ENCODE peak calls at places on chromosome 12, in five cellular contexts. One of them, this sample, is unnamed.

GRCh38 chr12:13093191-13093849 is 10.1 kb downstream of the GSG1 start:
- DNase-seq in stimulated activated naive CD4-positive, alpha-beta T cell: no peak
- DNase-seq in pancreas: no peak
- DNase-seq in LHCN-M2: peak
- DNase-seq in iPS-NIHi11: no peak
- DNase-seq in this sample: peak

GRCh38 chr12:28032811-28033537 is 60.4 kb upstream of the PTHLH start:
- DNase-seq in stimulated activated naive CD4-positive, alpha-beta T cell: no peak
- DNase-seq in pancreas: no peak
- DNase-seq in LHCN-M2: peak
- DNase-seq in iPS-NIHi11: no peak
- DNase-seq in this sample: no peak

GRCh38 chr12:39619660-39620433 is at the start of gene ABCD2:
- DNase-seq in stimulated activated naive CD4-positive, alpha-beta T cell: peak
- DNase-seq in pancreas: no peak
- DNase-seq in LHCN-M2: peak
- DNase-seq in iPS-NIHi11: peak
- DNase-seq in this sample: peak

GRCh38 chr12:6470375-6471163 is at the start of gene VAMP1:
- DNase-seq in stimulated activated naive CD4-positive, alpha-beta T cell: peak
- DNase-seq in pancreas: peak
- DNase-seq in LHCN-M2: peak
- DNase-seq in iPS-NIHi11: peak
- DNase-seq in this sample: peak

GRCh38 chr12:131351319-131352028 is 359.4 kb upstream of the SFSWAP start:
- DNase-seq in stimulated activated naive CD4-positive, alpha-beta T cell: no peak
- DNase-seq in pancreas: no peak
- DNase-seq in LHCN-M2: no peak
- DNase-seq in iPS-NIHi11: peak
- DNase-seq in this sample: peak

GRCh38 chr12:19140381-19141236 is 11.1 kb downstream of the PLEKHA5 start:
- DNase-seq in stimulated activated naive CD4-positive, alpha-beta T cell: no peak
- DNase-seq in pancreas: no peak
- DNase-seq in LHCN-M2: no peak
- DNase-seq in iPS-NIHi11: no peak
- DNase-seq in this sample: no peak

GRCh38 chr12:120713861-120714482 is 3.7 kb downstream of the UNC119B start:
- DNase-seq in stimulated activated naive CD4-positive, alpha-beta T cell: peak
- DNase-seq in pancreas: no peak
- DNase-seq in LHCN-M2: peak
- DNase-seq in iPS-NIHi11: peak
- DNase-seq in this sample: peak

GRCh38 chr12:117502633-117503032 is 141.2 kb upstream of the NOS1 start:
- DNase-seq in stimulated activated naive CD4-positive, alpha-beta T cell: no peak
- DNase-seq in pancreas: no peak
- DNase-seq in LHCN-M2: no peak
- DNase-seq in iPS-NIHi11: no peak
- DNase-seq in this sample: no peak

GRCh38 chr12:74791365-74791764 is 253.7 kb downstream of the ATXN7L3B start:
- DNase-seq in stimulated activated naive CD4-positive, alpha-beta T cell: no peak
- DNase-seq in pancreas: no peak
- DNase-seq in LHCN-M2: no peak
- DNase-seq in iPS-NIHi11: peak
- DNase-seq in this sample: no peak

GRCh38 chr12:118377891-118378470 is 1.6 kb downstream of the SUDS3 start:
- DNase-seq in stimulated activated naive CD4-positive, alpha-beta T cell: peak
- DNase-seq in pancreas: peak
- DNase-seq in LHCN-M2: peak
- DNase-seq in iPS-NIHi11: peak
- DNase-seq in this sample: peak

GRCh38 chr12:27052176-27052575 is 29.8 kb downstream of the MED21 start:
- DNase-seq in stimulated activated naive CD4-positive, alpha-beta T cell: no peak
- DNase-seq in pancreas: no peak
- DNase-seq in LHCN-M2: no peak
- DNase-seq in iPS-NIHi11: no peak
- DNase-seq in this sample: no peak

GRCh38 chr12:116878567-116879508 is 2.4 kb downstream of the HRK start:
- DNase-seq in stimulated activated naive CD4-positive, alpha-beta T cell: no peak
- DNase-seq in pancreas: peak
- DNase-seq in LHCN-M2: no peak
- DNase-seq in iPS-NIHi11: peak
- DNase-seq in this sample: no peak

GRCh38 chr12:19088576-19088975 is 41.0 kb upstream of the PLEKHA5 start:
- DNase-seq in stimulated activated naive CD4-positive, alpha-beta T cell: no peak
- DNase-seq in pancreas: no peak
- DNase-seq in LHCN-M2: no peak
- DNase-seq in iPS-NIHi11: no peak
- DNase-seq in this sample: no peak

GRCh38 chr12:26195250-26195640 is at the start of gene SSPN:
- DNase-seq in stimulated activated naive CD4-positive, alpha-beta T cell: no peak
- DNase-seq in pancreas: peak
- DNase-seq in LHCN-M2: peak
- DNase-seq in iPS-NIHi11: peak
- DNase-seq in this sample: peak

GRCh38 chr12:105033851-105034250 is 47.7 kb downstream of the NOPCHAP1 start:
- DNase-seq in stimulated activated naive CD4-positive, alpha-beta T cell: no peak
- DNase-seq in pancreas: no peak
- DNase-seq in LHCN-M2: no peak
- DNase-seq in iPS-NIHi11: no peak
- DNase-seq in this sample: no peak

GRCh38 chr12:123063535-123063934 is 83.1 kb downstream of the ARL6IP4 start:
- DNase-seq in stimulated activated naive CD4-positive, alpha-beta T cell: peak
- DNase-seq in pancreas: no peak
- DNase-seq in LHCN-M2: no peak
- DNase-seq in iPS-NIHi11: peak
- DNase-seq in this sample: peak

GRCh38 chr12:4037747-4038312 is 164.6 kb upstream of the PARP11 start:
- DNase-seq in stimulated activated naive CD4-positive, alpha-beta T cell: peak
- DNase-seq in pancreas: no peak
- DNase-seq in LHCN-M2: peak
- DNase-seq in iPS-NIHi11: peak
- DNase-seq in this sample: peak

GRCh38 chr12:42002563-42002962 is 142.1 kb downstream of the GXYLT1 start:
- DNase-seq in stimulated activated naive CD4-positive, alpha-beta T cell: no peak
- DNase-seq in pancreas: no peak
- DNase-seq in LHCN-M2: no peak
- DNase-seq in iPS-NIHi11: no peak
- DNase-seq in this sample: no peak

GRCh38 chr12:131105736-131106356 is 152.1 kb downstream of the ADGRD1 start:
- DNase-seq in stimulated activated naive CD4-positive, alpha-beta T cell: peak
- DNase-seq in pancreas: peak
- DNase-seq in LHCN-M2: no peak
- DNase-seq in iPS-NIHi11: no peak
- DNase-seq in this sample: no peak

GRCh38 chr12:14814082-14814481 is at the start of gene SMCO3:
- DNase-seq in stimulated activated naive CD4-positive, alpha-beta T cell: no peak
- DNase-seq in pancreas: no peak
- DNase-seq in LHCN-M2: no peak
- DNase-seq in iPS-NIHi11: no peak
- DNase-seq in this sample: no peak

GRCh38 chr12:47636908-47637780 is 68.7 kb downstream of the RPAP3 start:
- DNase-seq in stimulated activated naive CD4-positive, alpha-beta T cell: no peak
- DNase-seq in pancreas: no peak
- DNase-seq in LHCN-M2: no peak
- DNase-seq in iPS-NIHi11: peak
- DNase-seq in this sample: peak

GRCh38 chr12:32983968-32984367 is 87.4 kb upstream of the PKP2 start:
- DNase-seq in stimulated activated naive CD4-positive, alpha-beta T cell: no peak
- DNase-seq in pancreas: no peak
- DNase-seq in LHCN-M2: peak
- DNase-seq in iPS-NIHi11: peak
- DNase-seq in this sample: peak

GRCh38 chr12:19307451-19307850 is 131.8 kb upstream of the AEBP2 start:
- DNase-seq in stimulated activated naive CD4-positive, alpha-beta T cell: no peak
- DNase-seq in pancreas: no peak
- DNase-seq in LHCN-M2: no peak
- DNase-seq in iPS-NIHi11: no peak
- DNase-seq in this sample: no peak

GRCh38 chr12:68529466-68529865 is 81.2 kb upstream of the RAP1B start:
- DNase-seq in stimulated activated naive CD4-positive, alpha-beta T cell: no peak
- DNase-seq in pancreas: no peak
- DNase-seq in LHCN-M2: no peak
- DNase-seq in iPS-NIHi11: no peak
- DNase-seq in this sample: no peak

GRCh38 chr12:81167694-81168093 is 89.8 kb downstream of the ACSS3 start:
- DNase-seq in stimulated activated naive CD4-positive, alpha-beta T cell: no peak
- DNase-seq in pancreas: no peak
- DNase-seq in LHCN-M2: peak
- DNase-seq in iPS-NIHi11: no peak
- DNase-seq in this sample: peak

GRCh38 chr12:6938353-6939186 is 5.0 kb upstream of the RNU7-1 start:
- DNase-seq in stimulated activated naive CD4-positive, alpha-beta T cell: no peak
- DNase-seq in pancreas: no peak
- DNase-seq in LHCN-M2: no peak
- DNase-seq in iPS-NIHi11: no peak
- DNase-seq in this sample: no peak

GRCh38 chr12:113462117-113462774 is 9.4 kb downstream of the LHX5 start:
- DNase-seq in stimulated activated naive CD4-positive, alpha-beta T cell: peak
- DNase-seq in pancreas: peak
- DNase-seq in LHCN-M2: peak
- DNase-seq in iPS-NIHi11: peak
- DNase-seq in this sample: peak

GRCh38 chr12:51636581-51636980 is 45.5 kb downstream of the SCN8A start:
- DNase-seq in stimulated activated naive CD4-positive, alpha-beta T cell: no peak
- DNase-seq in pancreas: no peak
- DNase-seq in LHCN-M2: peak
- DNase-seq in iPS-NIHi11: no peak
- DNase-seq in this sample: no peak

GRCh38 chr12:103656291-103656690 is 69.2 kb downstream of the STAB2 start:
- DNase-seq in stimulated activated naive CD4-positive, alpha-beta T cell: no peak
- DNase-seq in pancreas: no peak
- DNase-seq in LHCN-M2: no peak
- DNase-seq in iPS-NIHi11: no peak
- DNase-seq in this sample: no peak

GRCh38 chr12:126312457-126312856 is 1247.2 kb downstream of the AACS start:
- DNase-seq in stimulated activated naive CD4-positive, alpha-beta T cell: no peak
- DNase-seq in pancreas: no peak
- DNase-seq in LHCN-M2: no peak
- DNase-seq in iPS-NIHi11: no peak
- DNase-seq in this sample: no peak

GRCh38 chr12:12004524-12004923 is 66.2 kb upstream of the BCL2L14 start:
- DNase-seq in stimulated activated naive CD4-positive, alpha-beta T cell: no peak
- DNase-seq in pancreas: no peak
- DNase-seq in LHCN-M2: no peak
- DNase-seq in iPS-NIHi11: no peak
- DNase-seq in this sample: no peak

GRCh38 chr12:27623645-27624044 is 72.6 kb upstream of the REP15 start:
- DNase-seq in stimulated activated naive CD4-positive, alpha-beta T cell: no peak
- DNase-seq in pancreas: no peak
- DNase-seq in LHCN-M2: no peak
- DNase-seq in iPS-NIHi11: no peak
- DNase-seq in this sample: no peak

GRCh38 chr12:131491887-131492490 is 218.9 kb upstream of the SFSWAP start:
- DNase-seq in stimulated activated naive CD4-positive, alpha-beta T cell: no peak
- DNase-seq in pancreas: no peak
- DNase-seq in LHCN-M2: no peak
- DNase-seq in iPS-NIHi11: no peak
- DNase-seq in this sample: no peak

GRCh38 chr12:10721654-10722501 is 1.2 kb downstream of the YBX3 start:
- DNase-seq in stimulated activated naive CD4-positive, alpha-beta T cell: peak
- DNase-seq in pancreas: peak
- DNase-seq in LHCN-M2: peak
- DNase-seq in iPS-NIHi11: peak
- DNase-seq in this sample: peak

GRCh38 chr12:72274926-72275325 is 2.8 kb downstream of the TRHDE start:
- DNase-seq in stimulated activated naive CD4-positive, alpha-beta T cell: no peak
- DNase-seq in pancreas: peak
- DNase-seq in LHCN-M2: no peak
- DNase-seq in iPS-NIHi11: no peak
- DNase-seq in this sample: peak